ENCODE peak calls at places on chromosomes 13 and 19, in six cellular contexts. V is mucosa of gallbladder; U is AG10803; A is activated CD8-positive, alpha-beta memory T cell treated with anti-CD3 and anti-CD28 coated beads for 1 hour; F is renal cortical epithelial cell; T is NCI-H1092. P is an unnamed sample.

GRCh38 chr13:99151516-99151915 is 49.1 kb upstream of the UBAC2 start:
- DNase-seq in V (no peak), U (peak), A (no peak), F (peak), T (no peak), P (no peak)

GRCh38 chr13:93304134-93304533 is 77.5 kb downstream of the GPC6 start:
- DNase-seq in V (no peak), U (no peak), A (no peak), F (no peak), T (no peak), P (no peak)

GRCh38 chr19:1945899-1946298 is 4.9 kb downstream of the CSNK1G2 start:
- DNase-seq in V (no peak), U (peak), A (no peak), F (no peak), T (no peak), P (no peak)

GRCh38 chr19:37907735-37908066 is 693 bp downstream of the SIPA1L3 start:
- DNase-seq in V (no peak), U (no peak), A (no peak), F (no peak), T (no peak), P (no peak)

GRCh38 chr19:44552324-44552723 is 22.8 kb upstream of the CEACAM20 start:
- DNase-seq in V (no peak), U (peak), A (peak), F (peak), T (no peak), P (no peak)

GRCh38 chr13:25857830-25858229 is 194.0 kb downstream of the SHISA2 start:
- DNase-seq in V (no peak), U (no peak), A (no peak), F (no peak), T (no peak), P (no peak)

GRCh38 chr19:49614096-49614857 is 23.3 kb downstream of the PRR12 start:
- DNase-seq in V (no peak), U (peak), A (no peak), F (peak), T (no peak), P (no peak)

GRCh38 chr19:29680937-29681336 is 15.7 kb downstream of the PLEKHF1 start:
- DNase-seq in V (no peak), U (no peak), A (no peak), F (no peak), T (no peak), P (no peak)

GRCh38 chr19:1064661-1065605 is 2.0 kb upstream of the ARHGAP45 start:
- DNase-seq in V (peak), U (peak), A (peak), F (no peak), T (no peak), P (peak)

GRCh38 chr13:80508031-80508430 is 167.1 kb upstream of the SPRY2 start:
- DNase-seq in V (no peak), U (no peak), A (no peak), F (no peak), T (no peak), P (no peak)

GRCh38 chr19:11530432-11530831 is 1.5 kb upstream of the ECSIT start:
- DNase-seq in V (peak), U (peak), A (no peak), F (peak), T (peak), P (no peak)

GRCh38 chr19:3454656-3455392 is 25.5 kb downstream of the SMIM24 start:
- DNase-seq in V (no peak), U (no peak), A (no peak), F (no peak), T (no peak), P (no peak)

GRCh38 chr19:35153701-35154534 is 617 bp upstream of the FXYD5 start:
- DNase-seq in V (no peak), U (peak), A (peak), F (no peak), T (no peak), P (peak)

GRCh38 chr19:19474950-19475781 is 40.2 kb downstream of the TSSK6 start:
- DNase-seq in V (no peak), U (no peak), A (no peak), F (no peak), T (no peak), P (no peak)

GRCh38 chr13:30569901-30570576 is 47.7 kb upstream of the USPL1 start:
- DNase-seq in V (no peak), U (peak), A (no peak), F (peak), T (no peak), P (no peak)

P was measured in stimulated activated CD8-positive, alpha-beta memory T cell treated with anti-CD3 and anti-CD28 coated beads, Interleukin-15, amount 100 ng/mL, for 4 hours.